ENCODE peak calls at places on chromosomes 16 and 17, in five cellular contexts. T is tibial nerve, M is SK-N-SH, K is transverse colon, D is HepG2. I is an unnamed sample.
A peak's percentile ranks its signal among the peaks of the same experiment; 100 is the strongest.

GRCh38 chr17:47223460-47223859 is 14.3 kb downstream of the MYL4 start:
- DNase-seq in T (no peak), M (no peak), K (no peak), D (no peak), I (no peak)

GRCh38 chr17:31824771-31825360 is 34.2 kb downstream of the COPRS start:
- DNase-seq in K (no peak), D (no peak), M (no peak), T (no peak), I (no peak)

GRCh38 chr16:67667817-67668494 is 1.3 kb downstream of the C16orf86 start:
- DNase-seq in M (peak; percentile 95), K (peak; percentile 87), D (peak; percentile 96), T (peak; percentile 67), I (peak; percentile 75)

GRCh38 chr16:49021136-49021535 is 260.5 kb downstream of the CBLN1 start:
- DNase-seq in M (peak; percentile 40), K (no peak), D (no peak), T (no peak), I (no peak)

GRCh38 chr17:17151962-17152361 is 54.2 kb downstream of the PLD6 start:
- DNase-seq in D (no peak), K (peak; percentile 63), M (no peak), T (peak; percentile 75), I (peak; percentile 60)

GRCh38 chr16:57372372-57373116 is at the start of gene CX3CL1:
- DNase-seq in K (peak; percentile 76), T (no peak), D (peak; percentile 99), M (peak; percentile 92), I (peak; percentile 34)

GRCh38 chr16:25126820-25127232 is 15.3 kb downstream of the LCMT1 start:
- DNase-seq in T (no peak), M (no peak), K (peak; percentile 76), D (peak; percentile 35), I (no peak)

GRCh38 chr17:47238321-47239010 is 15.2 kb upstream of the ITGB3 start:
- DNase-seq in M (no peak), K (no peak), D (no peak), T (no peak), I (no peak)

GRCh38 chr16:23359092-23359760 is 57.1 kb downstream of the SCNN1B start:
- DNase-seq in D (no peak), K (no peak), M (no peak), T (no peak), I (no peak)

GRCh38 chr17:245020-245419 is 63.6 kb upstream of the DOC2B start:
- DNase-seq in K (peak; percentile 0), T (no peak), M (no peak), D (no peak), I (no peak)

GRCh38 chr16:81901483-81901882 is 109.8 kb downstream of the SDR42E1 start:
- DNase-seq in K (no peak), D (no peak), M (no peak), T (no peak), I (no peak)

GRCh38 chr16:38941-39892 is 14.2 kb downstream of the POLR3K start:
- DNase-seq in T (no peak), M (no peak), K (peak; percentile 77), D (no peak), I (no peak)

GRCh38 chr17:6461792-6462524 is 17.7 kb downstream of the PIMREG start:
- DNase-seq in D (no peak), T (no peak), M (no peak), K (no peak), I (no peak)

GRCh38 chr17:77193653-77194052 is 52.9 kb downstream of the SEC14L1 start:
- DNase-seq in T (no peak), K (no peak), M (no peak), D (no peak), I (no peak)

GRCh38 chr17:77194179-77194578 is 53.4 kb downstream of the SEC14L1 start:
- DNase-seq in D (no peak), K (no peak), T (no peak), M (no peak), I (no peak)

GRCh38 chr17:77200711-77201110 is 59.9 kb downstream of the SEC14L1 start:
- DNase-seq in T (no peak), K (no peak), D (no peak), M (no peak), I (no peak)

GRCh38 chr17:77196251-77196650 is 55.5 kb downstream of the SEC14L1 start:
- DNase-seq in D (no peak), M (no peak), K (no peak), T (no peak), I (no peak)

DNA sequence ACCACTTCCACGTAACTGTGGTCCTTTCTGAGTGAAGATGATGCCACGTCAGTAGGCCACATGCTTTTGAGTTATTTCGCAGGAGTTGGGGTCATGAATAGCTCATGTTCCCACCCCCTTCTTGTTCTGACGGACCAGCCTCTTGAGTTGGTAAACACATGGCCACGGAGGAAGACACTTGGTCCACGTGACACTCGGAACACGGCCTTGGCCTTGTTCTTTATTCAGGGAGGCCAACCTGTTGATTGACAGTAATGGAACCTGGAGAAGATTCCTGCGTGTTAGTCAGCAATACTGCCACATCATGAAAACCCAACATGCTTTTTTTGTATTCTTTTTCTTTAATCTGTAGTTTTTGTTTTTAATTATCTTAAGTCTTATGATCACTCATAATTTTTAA is 56.3 kb downstream of the SEC14L1 start:
- DNase-seq in K (no peak), D (no peak), T (no peak), M (no peak), I (no peak)
- H3K36me3 ChIP-seq in K (no peaks in the 10 kb centered on the region), D (peaks cover 90% of the 10 kb centered on the region), T (no peaks in the 10 kb centered on the region), M (peaks cover 73% of the 10 kb centered on the region), I (no peaks in the 10 kb centered on the region)

GRCh38 chr17:45874148-45874547 is 20.2 kb upstream of the MAPT start:
- DNase-seq in T (no peak), K (no peak), D (no peak), M (no peak), I (no peak)

GRCh38 chr17:45871718-45872117 is 22.6 kb upstream of the MAPT start:
- DNase-seq in M (no peak), D (no peak), T (no peak), K (no peak), I (no peak)

GRCh38 chr17:45876539-45876938 is 17.8 kb upstream of the MAPT start:
- DNase-seq in K (no peak), D (no peak), M (no peak), T (no peak), I (no peak)

GRCh38 chr17:45870342-45870974 is 23.9 kb upstream of the MAPT start:
- DNase-seq in D (no peak), T (no peak), M (no peak), K (no peak), I (no peak)

GRCh38 chr17:45873728-45874127 is 20.6 kb upstream of the MAPT start:
- DNase-seq in K (no peak), T (no peak), M (peak; percentile 63), D (no peak), I (no peak)
- TF ChIP-seq EP300 in K (no peak), T (no peak), M (no peak), D (no peak), I (no peak)

GRCh38 chr16:3283525-3284447 is 495 bp downstream of the ZNF263 start:
- DNase-seq in K (no peak), D (no peak), M (no peak), T (no peak), I (peak; percentile 65)
- TF ChIP-seq CTCF in K (peak; percentile 32), D (no peak), M (no peak), T (no peak), I (no peak)

GRCh38 chr17:21127508-21128077 is 829 bp downstream of the DHRS7B start:
- DNase-seq in M (no peak), T (no peak), D (no peak), K (no peak), I (no peak)
- H3K36me3 ChIP-seq in M (no peaks in the 10 kb centered on the region), T (no peaks in the 10 kb centered on the region), D (no peaks in the 10 kb centered on the region), K (no peaks in the 10 kb centered on the region), I (no peaks in the 10 kb centered on the region)

DNA sequence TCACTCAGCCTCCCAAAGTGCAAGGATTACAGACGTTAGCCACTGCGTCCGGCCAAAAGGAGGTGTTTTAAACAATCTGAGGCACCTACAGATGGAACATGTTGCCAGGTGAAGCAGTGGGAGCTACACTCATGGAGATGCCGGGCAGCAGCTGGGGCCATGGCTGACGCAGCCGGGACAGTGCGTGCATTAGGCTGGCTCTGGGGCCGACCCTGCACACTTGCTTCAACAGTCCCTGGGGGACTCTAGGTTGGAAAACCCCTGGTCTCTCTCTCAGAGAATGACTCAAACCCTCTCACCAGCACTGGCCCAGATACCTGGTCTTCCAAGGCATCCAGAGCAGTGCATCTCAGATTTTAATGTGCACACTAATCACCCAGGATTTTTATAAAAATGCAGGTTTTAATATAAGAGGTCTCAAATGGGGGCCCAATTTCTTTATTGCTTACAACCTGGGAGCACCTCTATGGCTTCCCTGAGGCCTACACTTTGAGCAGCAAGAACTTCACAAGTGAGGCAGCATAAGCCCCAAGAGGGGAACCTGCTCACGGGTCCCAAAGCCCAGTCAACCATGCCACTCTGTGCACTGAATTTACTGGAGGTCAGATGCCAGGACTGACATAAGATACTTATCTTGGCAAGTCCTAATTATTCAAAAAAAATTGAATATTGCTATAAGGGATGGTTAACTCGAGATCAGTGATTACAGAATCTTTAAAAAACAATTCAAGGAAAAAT is 70.8 kb upstream of the TRAP1 start:
- DNase-seq in K (no peak), D (no peak), T (no peak), M (no peak), I (no peak)
- TF ChIP-seq EP300 in K (no peak), D (no peak), T (no peak), M (no peak), I (no peak)

GRCh38 chr16:88489163-88489721 is 36.2 kb downstream of the ZFPM1 start:
- DNase-seq in D (no peak), K (peak; percentile 52), T (no peak), M (no peak), I (no peak)

GRCh38 chr16:88486398-88487123 is 33.5 kb downstream of the ZFPM1 start:
- DNase-seq in K (no peak), M (no peak), D (no peak), T (no peak), I (no peak)

GRCh38 chr16:88491001-88491559 is 38.0 kb downstream of the ZFPM1 start:
- DNase-seq in M (no peak), D (no peak), T (no peak), K (no peak), I (no peak)

GRCh38 chr16:88487124-88487432 is 34.0 kb downstream of the ZFPM1 start:
- DNase-seq in K (no peak), T (no peak), M (no peak), D (no peak), I (no peak)

GRCh38 chr16:88487920-88488842 is 35.1 kb downstream of the ZFPM1 start:
- DNase-seq in D (peak; percentile 92), T (no peak), M (peak; percentile 91), K (peak; percentile 92), I (no peak)
- TF ChIP-seq CTCF in D (peak; percentile 95), T (no peak), M (no peak), K (no peak), I (no peak)

DNA sequence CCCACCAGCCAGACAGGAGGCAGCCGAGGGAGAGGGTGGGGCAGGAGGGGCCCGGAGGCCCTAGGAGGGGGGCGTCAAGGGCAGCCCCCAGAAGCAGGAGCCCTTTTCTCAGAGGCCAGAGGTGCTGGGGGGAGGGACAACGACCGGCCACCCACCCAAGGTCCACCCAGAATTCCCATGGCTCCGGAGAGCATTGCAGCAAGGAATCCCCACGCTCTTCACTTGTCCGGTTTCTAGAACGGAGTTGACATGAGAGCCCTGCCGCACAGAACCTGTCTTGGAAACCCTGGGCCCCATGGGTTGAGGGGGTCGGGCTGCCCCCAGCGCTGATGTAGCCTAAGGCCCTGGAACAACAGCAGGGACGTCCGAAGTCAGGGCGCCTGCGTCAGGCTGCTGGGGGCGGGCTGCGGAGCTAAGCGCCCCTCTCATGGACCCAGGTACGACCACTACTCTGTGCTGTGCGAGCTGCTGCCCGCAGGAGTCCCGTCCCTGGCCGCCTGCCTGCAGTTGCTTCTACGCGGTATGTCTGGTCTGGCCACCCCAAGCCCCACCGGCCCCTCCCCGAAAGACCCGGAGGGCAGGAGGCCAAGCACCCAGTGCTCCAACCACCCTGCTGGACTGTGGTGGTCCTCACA is 11.2 kb downstream of the CYBC1 start:
- DNase-seq in M (peak; percentile 48), K (no peak), D (no peak), T (no peak), I (no peak)
- H3K36me3 ChIP-seq in M (peaks cover 38% of the 10 kb centered on the region), K (no peaks in the 10 kb centered on the region), D (peaks cover 15% of the 10 kb centered on the region), T (no peaks in the 10 kb centered on the region), I (no peaks in the 10 kb centered on the region)